ENCODE peak calls at places on chromosomes 5 and 9, in six cellular contexts. I, G, M, V, F and A are unnamed samples.
A peak's percentile ranks its signal among the peaks of the same experiment; 100 is the strongest.

GRCh38 chr9:37944266-37944650 is 40.3 kb upstream of the SLC25A51 start:
- DNase-seq in I (no peak), G (no peak), F (no peak), M (no peak), V (no peak), A (no peak)

GRCh38 chr5:17415282-17415681 is 82.7 kb upstream of the TAF11L2 start:
- DNase-seq in G (peak; percentile 37), F (no peak), I (no peak), V (no peak), M (no peak), A (peak; percentile 90)

GRCh38 chr9:16561121-16561520 is 309.3 kb downstream of the BNC2 start:
- DNase-seq in G (no peak), F (no peak), V (no peak), M (no peak), I (no peak), A (no peak)

GRCh38 chr5:169637856-169638190 is 748 bp downstream of the DOCK2 start:
- DNase-seq in F (no peak), M (peak; percentile 54), G (no peak), V (peak; percentile 35), I (peak; percentile 79), A (no peak)

GRCh38 chr5:149849280-149849985 is 95.2 kb downstream of the PDE6A start:
- DNase-seq in G (no peak), V (no peak), F (no peak), M (no peak), I (no peak), A (no peak)

GRCh38 chr9:9730174-9730573 is 882.6 kb downstream of the PTPRD start:
- DNase-seq in V (no peak), M (no peak), G (no peak), I (no peak), F (no peak), A (no peak)

GRCh38 chr5:591746-592145 is 20.4 kb upstream of the CEP72 start:
- DNase-seq in G (no peak), V (no peak), M (no peak), F (no peak), I (no peak), A (no peak)

GRCh38 chr5:161546463-161547301 is at the start of gene GABRB2:
- DNase-seq in F (peak; percentile 77), V (peak; percentile 62), M (no peak), I (peak; percentile 33), G (peak; percentile 49), A (peak; percentile 77)

GRCh38 chr9:7073679-7074078 is 315.9 kb downstream of the KDM4C start:
- DNase-seq in M (no peak), G (no peak), V (no peak), I (no peak), F (no peak), A (no peak)

GRCh38 chr9:12774861-12775367 is at the start of gene LURAP1L:
- DNase-seq in M (no peak), F (peak; percentile 60), G (peak; percentile 25), V (no peak), I (no peak), A (no peak)

GRCh38 chr9:14271078-14271673 is 42.8 kb downstream of the NFIB start:
- DNase-seq in I (no peak), V (peak; percentile 68), G (peak; percentile 16), M (no peak), F (no peak), A (peak; percentile 27)

GRCh38 chr5:71830626-71831539 is 111.8 kb downstream of the CARTPT start:
- DNase-seq in M (no peak), I (no peak), F (peak; percentile 82), V (peak; percentile 84), G (no peak), A (peak; percentile 26)

GRCh38 chr5:135810188-135810943 is 24.1 kb upstream of the SLC25A48 start:
- DNase-seq in G (no peak), V (no peak), F (no peak), M (no peak), I (no peak), A (no peak)

GRCh38 chr5:80239680-80240367 is 16.0 kb downstream of the SERINC5 start:
- DNase-seq in V (no peak), M (no peak), G (no peak), I (no peak), F (no peak), A (no peak)

GRCh38 chr9:85349046-85349445 is 392.7 kb downstream of the AGTPBP1 start:
- DNase-seq in F (no peak), V (no peak), I (no peak), G (no peak), M (no peak), A (no peak)

GRCh38 chr5:174338204-174339010 is 292.9 kb downstream of the NSG2 start:
- DNase-seq in M (no peak), I (no peak), G (no peak), V (no peak), F (no peak), A (no peak)

GRCh38 chr9:136881691-136882108 is 4.6 kb upstream of the TRAF2 start:
- DNase-seq in I (peak; percentile 65), V (no peak), M (no peak), F (peak; percentile 58), G (no peak), A (no peak)

GRCh38 chr5:16673241-16673998 is 56.6 kb upstream of the RETREG1 start:
- DNase-seq in F (no peak), M (no peak), V (no peak), I (peak; percentile 31), G (no peak), A (no peak)

GRCh38 chr9:127763918-127764384 is 14.5 kb downstream of the SH2D3C start:
- DNase-seq in V (peak; percentile 72), I (no peak), G (peak; percentile 78), F (no peak), M (no peak), A (peak; percentile 42)

GRCh38 chr9:87085073-87085472 is 137.8 kb upstream of the GAS1 start:
- DNase-seq in I (no peak), V (no peak), F (no peak), G (no peak), M (no peak), A (no peak)